ENCODE peak calls at places on chromosomes 12 and 14, in eight cellular contexts. F is cardiac muscle cell, C is retina, G is fibroblast of lung, Q is NCI-H2081, K is heart left ventricle, A is NCI-H146, M is pancreas. E is an unnamed sample.

GRCh38 chr12:131104464-131105350 is 151.0 kb downstream of the ADGRD1 start:
- DNase-seq in F (peak; percentile 84), Q (peak; percentile 72), C (peak; percentile 92), M (peak; percentile 66), A (peak; percentile 59), G (peak; percentile 61), K (peak; percentile 92), E (peak; percentile 68)

GRCh38 chr12:16062611-16063010 is 151.5 kb downstream of the DERA start:
- DNase-seq in M (no peak), F (no peak), G (no peak), Q (no peak), A (no peak), C (no peak), K (no peak), E (no peak)

GRCh38 chr14:68794130-68794855 is 1.4 kb upstream of the ZFP36L1 start:
- DNase-seq in C (peak; percentile 86), G (peak; percentile 96), F (peak; percentile 62), K (peak; percentile 94), A (no peak), M (peak; percentile 85), Q (no peak), E (peak; percentile 57)

GRCh38 chr12:89708793-89709156 is at the start of gene ATP2B1:
- DNase-seq in K (peak; percentile 94), F (peak; percentile 93), M (peak; percentile 86), G (peak; percentile 86), C (peak; percentile 87), Q (peak; percentile 82), A (peak; percentile 88), E (peak; percentile 88)

GRCh38 chr14:80150301-80150700 is 61.0 kb downstream of the DIO2 start:
- DNase-seq in F (no peak), Q (no peak), M (no peak), G (no peak), A (no peak), K (no peak), C (no peak), E (no peak)

GRCh38 chr14:51095854-51096823 is 1.2 kb upstream of the TRIM9 start:
- DNase-seq in F (no peak), G (peak; percentile 58), K (no peak), Q (peak; percentile 4), A (peak; percentile 59), M (peak; percentile 14), C (no peak), E (no peak)

GRCh38 chr12:112350593-112351592 is 31.3 kb downstream of the HECTD4 start:
- DNase-seq in K (no peak), M (no peak), G (peak; percentile 42), F (no peak), A (no peak), C (no peak), Q (no peak), E (no peak)

GRCh38 chr12:93011100-93011499 is 82.0 kb upstream of the EEA1 start:
- DNase-seq in F (no peak), A (no peak), G (no peak), C (no peak), K (no peak), M (no peak), Q (no peak), E (no peak)